ENCODE peak calls at places on chromosomes 16 and 17, in ten cellular contexts. R is prostate gland; D is IMR-90; C is effector memory CD8-positive, alpha-beta T cell; A is activated CD4-positive, alpha-beta T cell treated with anti-CD3 and anti-CD28 coated beads for 4 hours; Y is G401; T is SK-N-DZ; I is right atrium auricular region; S is HTR-8/SVneo; G is iris pigment epithelial cell. N is an unnamed sample.

GRCh38 chr17:12979826-12980500 is 37.9 kb downstream of the ELAC2 start:
- DNase-seq in T (no peak), R (no peak), G (no peak), A (no peak), I (no peak), C (no peak), Y (no peak), D (peak; percentile 48), S (no peak), N (no peak)

GRCh38 chr17:76567634-76568432 is 17.8 kb downstream of the ST6GALNAC2 start:
- DNase-seq in D (no peak), S (no peak), I (no peak), R (no peak), Y (peak; percentile 29), A (no peak), T (no peak), C (no peak), G (no peak), N (no peak)

GRCh38 chr17:81345211-81346089 is 49.8 kb upstream of the BAHCC1 start:
- DNase-seq in I (peak; percentile 91), D (peak; percentile 87), Y (peak; percentile 80), S (peak; percentile 59), G (peak; percentile 94), C (peak; percentile 29), R (peak; percentile 77), A (peak; percentile 24), T (peak; percentile 80), N (peak; percentile 78)

GRCh38 chr16:81480856-81481821 is 36.5 kb downstream of the CMIP start:
- DNase-seq in D (peak; percentile 22), I (no peak), A (no peak), Y (no peak), S (peak; percentile 79), T (peak; percentile 36), G (peak; percentile 67), C (no peak), R (no peak), N (peak; percentile 48)

GRCh38 chr16:61500851-61501250 is 535.4 kb downstream of the CDH8 start:
- DNase-seq in I (no peak), A (no peak), D (no peak), S (no peak), T (no peak), C (no peak), G (no peak), Y (no peak), R (no peak), N (peak; percentile 24)

GRCh38 chr17:44354582-44355309 is 8.9 kb downstream of the FAM171A2 start:
- DNase-seq in I (no peak), T (no peak), G (no peak), Y (peak; percentile 12), R (no peak), D (no peak), C (peak; percentile 40), A (peak; percentile 57), S (no peak), N (no peak)

GRCh38 chr17:45184144-45184543 is 22.5 kb downstream of the HEXIM2 start:
- DNase-seq in G (no peak), C (no peak), S (no peak), A (no peak), T (no peak), D (no peak), Y (no peak), I (no peak), R (no peak), N (no peak)

GRCh38 chr16:69741951-69742904 is 12.5 kb downstream of the NOB1 start:
- DNase-seq in C (no peak), G (peak; percentile 74), I (peak; percentile 83), Y (peak; percentile 55), A (no peak), S (no peak), D (peak; percentile 16), R (peak; percentile 78), T (no peak), N (peak; percentile 57)

GRCh38 chr17:73030501-73030911 is 62.0 kb downstream of the SLC39A11 start:
- DNase-seq in G (no peak), S (no peak), D (peak; percentile 24), A (no peak), I (no peak), C (no peak), R (no peak), T (no peak), Y (peak; percentile 28), N (no peak)

GRCh38 chr17:49193513-49194296 is 16.7 kb downstream of the GNGT2 start:
- DNase-seq in I (peak; percentile 69), G (peak; percentile 78), Y (peak; percentile 88), T (peak; percentile 41), R (peak; percentile 43), D (peak; percentile 51), S (peak; percentile 83), C (no peak), A (peak; percentile 19), N (peak; percentile 69)

GRCh38 chr16:89319883-89320716 is 102.6 kb downstream of the ZNF778 start:
- DNase-seq in A (peak; percentile 47), R (no peak), D (peak; percentile 85), G (peak; percentile 85), T (no peak), Y (no peak), C (no peak), S (peak; percentile 84), I (peak; percentile 77), N (peak; percentile 77)

GRCh38 chr16:47461598-47462266 is 601 bp downstream of the PHKB start:
- DNase-seq in R (peak; percentile 27), G (peak; percentile 57), A (peak; percentile 8), I (no peak), T (peak; percentile 14), S (peak; percentile 12), C (peak; percentile 15), Y (peak; percentile 54), D (peak; percentile 48), N (peak; percentile 30)

GRCh38 chr16:72427001-72427785 is 255.2 kb upstream of the PMFBP1 start:
- DNase-seq in R (no peak), C (no peak), S (no peak), D (no peak), T (no peak), A (no peak), I (no peak), Y (peak; percentile 73), G (no peak), N (no peak)

GRCh38 chr16:47731252-47731651 is 270.1 kb downstream of the PHKB start:
- DNase-seq in T (no peak), R (no peak), Y (no peak), G (peak; percentile 98), C (no peak), I (no peak), D (peak; percentile 99), A (no peak), S (no peak), N (peak; percentile 90)

GRCh38 chr17:77779711-77780539 is 178.6 kb upstream of the TNRC6C start:
- DNase-seq in Y (peak; percentile 60), I (no peak), D (no peak), C (no peak), S (no peak), T (peak; percentile 62), R (peak; percentile 24), A (no peak), G (no peak), N (no peak)

GRCh38 chr16:1626327-1626726 is 14.2 kb downstream of the CRAMP1 start:
- DNase-seq in G (no peak), R (no peak), A (no peak), I (no peak), Y (no peak), C (no peak), D (no peak), T (no peak), S (no peak), N (no peak)

GRCh38 chr16:65786916-65787315 is 579.6 kb upstream of the CDH5 start:
- DNase-seq in S (no peak), I (no peak), R (no peak), G (no peak), C (no peak), Y (no peak), T (no peak), D (no peak), A (no peak), N (no peak)

GRCh38 chr16:4521971-4522623 is 16.5 kb downstream of the CDIP1 start:
- DNase-seq in A (no peak), T (no peak), C (no peak), D (no peak), G (no peak), I (no peak), R (no peak), Y (peak; percentile 89), S (no peak), N (no peak)

GRCh38 chr16:81630632-81631026 is 148.5 kb upstream of the PLCG2 start:
- DNase-seq in T (no peak), A (no peak), Y (no peak), S (no peak), C (no peak), I (no peak), G (no peak), D (no peak), R (no peak), N (no peak)

GRCh38 chr16:11742041-11742535 is 569 bp downstream of the TXNDC11 start:
- DNase-seq in T (peak; percentile 14), G (no peak), Y (no peak), D (no peak), S (peak; percentile 29), I (no peak), R (no peak), C (no peak), A (peak; percentile 36), N (no peak)

GRCh38 chr17:82204831-82205719 is 7.6 kb downstream of the CCDC57 start:
- DNase-seq in I (no peak), T (no peak), D (peak; percentile 85), S (no peak), G (peak; percentile 85), C (no peak), Y (no peak), A (no peak), R (no peak), N (peak; percentile 79)

GRCh38 chr16:87678618-87679017 is 76.3 kb downstream of the JPH3 start:
- DNase-seq in S (no peak), Y (no peak), T (peak; percentile 52), G (no peak), I (no peak), R (no peak), A (no peak), C (no peak), D (no peak), N (peak; percentile 6)

GRCh38 chr16:19432429-19432828 is 14.7 kb downstream of the TMC5 start:
- DNase-seq in G (no peak), D (no peak), I (no peak), R (peak; percentile 40), Y (no peak), A (no peak), S (no peak), C (no peak), T (no peak), N (no peak)

GRCh38 chr16:86209202-86209601 is 301.1 kb upstream of the FOXF1 start:
- DNase-seq in D (no peak), I (no peak), Y (no peak), C (no peak), G (no peak), A (no peak), R (no peak), S (no peak), T (no peak), N (no peak)

GRCh38 chr17:47676510-47676909 is 17.5 kb upstream of the TBKBP1 start:
- DNase-seq in D (no peak), R (no peak), G (no peak), A (no peak), S (no peak), I (no peak), T (no peak), Y (no peak), C (no peak), N (no peak)

GRCh38 chr16:495127-495748 is 32.3 kb upstream of the CAPN15 start:
- DNase-seq in C (no peak), R (no peak), D (peak; percentile 27), I (no peak), A (no peak), Y (peak; percentile 65), T (peak; percentile 56), G (peak; percentile 50), S (peak; percentile 51), N (peak; percentile 13)